ENCODE peak calls at places on chromosome 6, in seven cellular contexts. W, C, Z, H, E, V and O are unnamed samples.

GRCh38 chr6:19753822-19754221 is 83.3 kb upstream of the ID4 start:
- DNase-seq in W (no peak), C (peak), Z (no peak), H (no peak), E (no peak), V (no peak), O (no peak)

GRCh38 chr6:27541932-27542297 is 69.0 kb upstream of the ZNF184 start:
- DNase-seq in W (no peak), C (no peak), Z (no peak), H (no peak), E (no peak), V (no peak), O (no peak)

GRCh38 chr6:157860505-157860991 is 37.5 kb downstream of the SNX9 start:
- DNase-seq in W (no peak), C (no peak), Z (no peak), H (no peak), E (no peak), V (no peak), O (no peak)

GRCh38 chr6:44268095-44268628 is 2.1 kb upstream of the TMEM151B start:
- DNase-seq in W (no peak), C (peak), Z (no peak), H (peak), E (peak), V (no peak), O (peak)

GRCh38 chr6:36815962-36816735 is 23.1 kb downstream of the CPNE5 start:
- DNase-seq in W (no peak), C (no peak), Z (no peak), H (no peak), E (no peak), V (no peak), O (no peak)

GRCh38 chr6:1376653-1377052 is 12.7 kb upstream of the FOXF2 start:
- DNase-seq in W (peak), C (no peak), Z (no peak), H (no peak), E (no peak), V (no peak), O (no peak)

GRCh38 chr6:89239338-89239737 is 22.2 kb upstream of the GABRR1 start:
- DNase-seq in W (no peak), C (no peak), Z (no peak), H (no peak), E (no peak), V (no peak), O (peak)

GRCh38 chr6:157823001-157823522 is at the start of gene SNX9:
- DNase-seq in W (peak), C (peak), Z (peak), H (peak), E (peak), V (peak), O (peak)

GRCh38 chr6:140153703-140154102 is 779.3 kb upstream of the CITED2 start:
- DNase-seq in W (no peak), C (no peak), Z (no peak), H (no peak), E (no peak), V (no peak), O (no peak)

GRCh38 chr6:118285791-118286190 is 262.3 kb upstream of the PLN start:
- DNase-seq in W (no peak), C (no peak), Z (no peak), H (no peak), E (no peak), V (no peak), O (no peak)

GRCh38 chr6:66328181-66328580 is 621.2 kb upstream of the EYS start:
- DNase-seq in W (no peak), C (no peak), Z (no peak), H (no peak), E (no peak), V (no peak), O (no peak)

GRCh38 chr6:6676910-6677441 is 88.5 kb downstream of the LY86 start:
- DNase-seq in W (no peak), C (peak), Z (peak), H (peak), E (peak), V (peak), O (peak)

GRCh38 chr6:27422651-27423332 is 34.2 kb downstream of the ZNF391 start:
- DNase-seq in W (no peak), C (no peak), Z (no peak), H (no peak), E (no peak), V (no peak), O (no peak)

GRCh38 chr6:32883789-32884188 is 29.8 kb downstream of the PSMB9 start:
- DNase-seq in W (no peak), C (peak), Z (peak), H (no peak), E (peak), V (no peak), O (peak)

GRCh38 chr6:169844946-169845345 is 93.5 kb downstream of the ERMARD start:
- DNase-seq in W (no peak), C (no peak), Z (no peak), H (no peak), E (no peak), V (peak), O (no peak)

GRCh38 chr6:6542357-6542756 is 46.2 kb upstream of the LY86 start:
- DNase-seq in W (no peak), C (no peak), Z (no peak), H (no peak), E (no peak), V (no peak), O (no peak)

GRCh38 chr6:38720295-38720694 is 5.2 kb downstream of the DNAH8 start:
- DNase-seq in W (no peak), C (no peak), Z (no peak), H (peak), E (no peak), V (no peak), O (no peak)

GRCh38 chr6:145096846-145097245 is 638.5 kb downstream of the EPM2A start:
- DNase-seq in W (no peak), C (no peak), Z (peak), H (no peak), E (no peak), V (no peak), O (no peak)

GRCh38 chr6:47352169-47352568 is 42.5 kb upstream of the TNFRSF21 start:
- DNase-seq in W (no peak), C (no peak), Z (no peak), H (peak), E (no peak), V (no peak), O (no peak)

GRCh38 chr6:156832166-156832743 is 55.1 kb downstream of the ARID1B start:
- DNase-seq in W (no peak), C (peak), Z (peak), H (peak), E (no peak), V (no peak), O (peak)

GRCh38 chr6:116074732-116075387 is 14.2 kb upstream of the FRK start:
- DNase-seq in W (no peak), C (no peak), Z (no peak), H (no peak), E (no peak), V (no peak), O (no peak)

GRCh38 chr6:98947411-98948292 is at the start of gene FBXL4:
- DNase-seq in W (peak), C (peak), Z (peak), H (peak), E (peak), V (peak), O (peak)
- TF ChIP-seq POLR2A in W (peak), C (peak), Z (peak), H (peak), E (peak), V (no peak), O (peak)

DNA sequence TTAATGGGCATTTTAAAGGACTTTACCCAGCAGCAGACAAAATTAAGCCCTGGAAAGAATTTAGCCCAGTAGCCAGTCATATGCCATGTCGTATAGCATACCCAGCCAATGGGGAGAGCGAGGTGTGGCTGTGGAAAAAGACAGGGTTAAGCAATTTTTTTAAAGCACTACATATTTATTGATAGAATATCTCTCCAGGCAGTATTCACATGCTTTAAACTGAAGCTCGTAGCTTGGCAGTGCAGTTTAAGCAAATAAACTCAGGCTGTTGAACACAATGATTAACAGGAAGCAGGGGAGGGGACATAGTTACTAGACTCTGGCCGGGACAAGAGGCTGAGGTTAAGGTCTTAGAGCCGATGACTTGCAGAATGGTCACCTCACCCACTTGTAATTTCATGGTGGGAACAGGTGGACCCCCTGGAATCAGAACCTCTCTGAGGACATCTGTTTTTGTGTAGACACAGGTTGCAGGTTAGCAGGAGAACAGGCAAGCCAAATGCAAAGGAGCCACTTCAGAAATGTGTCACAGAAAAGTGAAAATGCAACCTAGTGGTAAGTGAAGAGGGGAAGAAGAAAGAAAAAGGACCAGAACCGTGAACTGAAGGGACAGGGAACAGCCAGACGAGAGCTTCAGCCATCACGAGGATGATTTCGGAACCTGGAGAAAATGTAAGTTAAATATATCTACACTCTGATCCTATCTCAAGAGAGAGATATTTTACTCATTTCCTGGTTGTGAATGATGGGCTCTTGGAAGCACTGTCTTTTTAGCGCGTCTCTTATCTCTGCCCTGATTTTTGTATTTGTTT is 7.2 kb downstream of the GCNT2 start:
- DNase-seq in W (no peak), C (peak), Z (no peak), H (peak), E (no peak), V (peak), O (peak)
- TF ChIP-seq POLR2A in W (no peak), C (peak), Z (no peak), H (no peak), E (no peak), V (no peak), O (peak)

GRCh38 chr6:96897396-96898240 is at the start of gene NDUFAF4:
- DNase-seq in W (peak), C (peak), Z (peak), H (peak), E (peak), V (peak), O (peak)
- TF ChIP-seq POLR2A in W (peak), C (peak), Z (peak), H (peak), E (no peak), V (no peak), O (peak)

GRCh38 chr6:105650367-105650766 is 247.5 kb upstream of the PREP start:
- DNase-seq in W (no peak), C (no peak), Z (no peak), H (no peak), E (no peak), V (no peak), O (no peak)
- TF ChIP-seq POLR2A in W (no peak), C (no peak), Z (no peak), H (no peak), E (no peak), V (no peak), O (no peak)